ENCODE peak calls at places on chromosomes 12 and 14, in six cellular contexts. Z is upper lobe of left lung, F is astrocyte of the spinal cord, I is esophagus muscularis mucosa, A is neural crest cell, G is kidney. N is an unnamed sample.

GRCh38 chr14:63543826-63544320 is 696 bp upstream of the PPP2R5E start:
- DNase-seq in G (no peak), A (peak), F (peak), I (no peak), Z (no peak), N (no peak)

GRCh38 chr12:102249073-102249854 is 51.6 kb upstream of the PMCH start:
- DNase-seq in G (no peak), I (no peak), F (no peak), Z (no peak), A (no peak), N (no peak)

GRCh38 chr14:49173765-49174373 is 412.3 kb downstream of the RPS29 start:
- DNase-seq in G (no peak), F (peak), Z (peak), I (no peak), A (peak), N (no peak)

GRCh38 chr12:92574046-92574783 is 128.6 kb upstream of the PLEKHG7 start:
- DNase-seq in A (no peak), I (no peak), G (no peak), F (peak), Z (no peak), N (no peak)

GRCh38 chr14:67486890-67487289 is 1.6 kb downstream of the TMEM229B start:
- DNase-seq in G (peak), F (no peak), A (no peak), I (no peak), Z (no peak), N (no peak)

GRCh38 chr12:105076098-105076497 is 8.2 kb downstream of the ALDH1L2 start:
- DNase-seq in F (peak), G (no peak), A (no peak), Z (no peak), I (no peak), N (no peak)

GRCh38 chr12:76085159-76085868 is 829 bp upstream of the NAP1L1 start:
- DNase-seq in G (no peak), F (peak), I (no peak), Z (no peak), A (no peak), N (no peak)

GRCh38 chr14:97523936-97524335 is 726.8 kb downstream of the VRK1 start:
- DNase-seq in F (no peak), A (no peak), Z (no peak), G (no peak), I (no peak), N (no peak)

GRCh38 chr12:109717390-109718357 is 4.0 kb downstream of the FAM222A start:
- DNase-seq in F (no peak), A (no peak), G (no peak), I (no peak), Z (no peak), N (no peak)

GRCh38 chr12:93908846-93909592 is 231.8 kb downstream of the CRADD start:
- DNase-seq in Z (no peak), F (peak), A (no peak), I (no peak), G (no peak), N (no peak)

GRCh38 chr14:91953170-91953985 is 5.9 kb upstream of the FBLN5 start:
- DNase-seq in G (no peak), A (no peak), Z (no peak), I (peak), F (no peak), N (no peak)

GRCh38 chr14:84065811-84066210 is 1464.1 kb upstream of the FLRT2 start:
- DNase-seq in I (no peak), A (no peak), G (no peak), F (no peak), Z (no peak), N (no peak)

GRCh38 chr12:109461846-109462766 is 15.0 kb downstream of the KCTD10 start:
- DNase-seq in I (peak), G (peak), Z (peak), F (peak), A (no peak), N (peak)

GRCh38 chr14:103260629-103261124 is 73.4 kb upstream of the EIF5 start:
- DNase-seq in Z (peak), F (peak), G (peak), A (no peak), I (no peak), N (peak)

GRCh38 chr12:51823875-51824565 is 24.5 kb downstream of the FIGNL2 start:
- DNase-seq in I (no peak), A (no peak), G (no peak), Z (no peak), F (peak), N (no peak)

GRCh38 chr12:124720687-124721500 is 142.8 kb downstream of the SCARB1 start:
- DNase-seq in A (no peak), G (peak), Z (peak), F (peak), I (no peak), N (peak)

GRCh38 chr12:110934093-110934852 is 13.9 kb upstream of the MYL2 start:
- DNase-seq in Z (no peak), F (no peak), A (no peak), G (no peak), I (no peak), N (no peak)

GRCh38 chr12:100942984-100943749 is 148.6 kb downstream of the ANO4 start:
- DNase-seq in A (no peak), I (no peak), G (no peak), Z (no peak), F (no peak), N (no peak)

GRCh38 chr12:27969901-27970390 is 2.6 kb downstream of the PTHLH start:
- DNase-seq in F (peak), A (peak), Z (no peak), I (no peak), G (peak), N (peak)

GRCh38 chr12:106106892-106107291 is 31.9 kb downstream of the NUAK1 start:
- DNase-seq in F (peak), Z (no peak), I (no peak), G (no peak), A (no peak), N (no peak)

GRCh38 chr14:20454359-20454644 is 310 bp downstream of the OSGEP start:
- DNase-seq in A (no peak), F (no peak), G (no peak), I (peak), Z (peak), N (no peak)

GRCh38 chr12:111643428-111643826 is 42.3 kb downstream of the BRAP start:
- DNase-seq in G (no peak), I (no peak), Z (no peak), F (peak), A (no peak), N (no peak)

GRCh38 chr14:89628521-89628920 is 211.5 kb upstream of the FOXN3 start:
- DNase-seq in I (no peak), A (no peak), G (no peak), F (no peak), Z (no peak), N (no peak)
- TF ChIP-seq CTCF in I (no peak), A (no peak), G (no peak), F (no peak), Z (no peak), N (no peak)

DNA sequence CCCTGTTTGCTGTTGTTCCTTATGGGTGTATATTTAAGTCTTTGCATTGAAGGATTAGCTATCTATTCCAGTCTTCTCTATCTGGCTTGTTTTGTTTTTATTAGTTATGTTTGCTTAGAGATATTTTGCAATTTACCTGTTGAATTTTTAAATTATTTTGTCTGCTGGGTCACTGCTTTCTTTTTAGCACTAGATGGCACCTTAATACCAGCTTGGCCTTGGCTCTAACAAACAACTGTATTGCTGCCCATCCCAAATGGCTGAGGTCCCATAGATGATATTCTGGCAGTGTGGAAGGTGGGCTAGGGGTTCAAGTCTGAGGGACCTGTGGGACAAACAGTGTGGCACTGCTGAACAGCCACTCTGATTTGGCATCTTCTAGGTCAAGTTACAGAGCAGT is 144.0 kb upstream of the FBXO33 start:
- DNase-seq in G (no peak), A (no peak), I (no peak), F (peak), Z (no peak), N (no peak)
- TF ChIP-seq CTCF in G (no peak), A (no peak), I (no peak), F (peak), Z (no peak), N (no peak)

DNA sequence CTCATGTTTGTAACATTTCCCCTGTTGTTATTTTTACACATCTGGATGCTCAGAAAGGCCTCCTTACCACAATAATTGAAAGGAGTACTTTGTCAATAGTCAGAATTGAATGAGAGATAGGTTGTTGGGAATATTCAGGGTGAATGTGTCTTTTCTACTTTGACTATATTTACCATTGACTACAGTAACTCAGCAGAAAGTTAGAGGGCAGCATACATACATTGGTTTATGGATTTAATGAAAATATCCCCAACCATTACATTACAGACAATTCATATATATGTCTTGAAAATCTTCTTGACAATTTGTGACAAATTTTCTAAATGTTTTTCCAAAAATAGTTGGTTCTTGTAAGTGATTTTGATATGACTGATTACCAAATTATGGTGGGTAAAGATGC is 97.7 kb downstream of the NTS start:
- DNase-seq in Z (no peak), I (no peak), G (no peak), A (no peak), F (no peak), N (no peak)
- TF ChIP-seq CTCF in Z (no peak), I (no peak), G (no peak), A (no peak), F (peak), N (no peak)

GRCh38 chr12:6947615-6948014 is 3.5 kb upstream of the PTPN6 start:
- DNase-seq in F (no peak), G (peak), A (no peak), Z (no peak), I (no peak), N (no peak)

GRCh38 chr12:6950401-6950801 is 755 bp upstream of the PTPN6 start:
- DNase-seq in Z (no peak), A (no peak), G (peak), F (no peak), I (no peak), N (no peak)

GRCh38 chr12:6946920-6947374 is 3.1 kb downstream of the C12orf57 start:
- DNase-seq in G (no peak), I (no peak), Z (no peak), A (no peak), F (no peak), N (no peak)

GRCh38 chr12:6950944-6951540 is at the start of gene PTPN6:
- DNase-seq in A (no peak), Z (peak), G (peak), F (no peak), I (no peak), N (no peak)

GRCh38 chr12:6949063-6949594 is 2.0 kb upstream of the PTPN6 start:
- DNase-seq in Z (no peak), A (no peak), G (peak), I (no peak), F (no peak), N (no peak)
- TF ChIP-seq CTCF in Z (no peak), A (no peak), G (no peak), I (no peak), F (no peak), N (no peak)

GRCh38 chr14:89356496-89356895 is 60.5 kb downstream of the FOXN3 start:
- DNase-seq in Z (no peak), F (no peak), G (no peak), A (no peak), I (peak), N (no peak)
- TF ChIP-seq CTCF in Z (no peak), F (no peak), G (no peak), A (no peak), I (no peak), N (no peak)

N was measured in mesothelial cell of epicardium.